ENCODE peak calls at places on chromosomes 6 and 20, in four cellular contexts. S, A, T and O are unnamed samples.

GRCh38 chr20:4563534-4563933 is 158.2 kb upstream of the PRND start:
- DNase-seq in S (no peak), A (peak; percentile 69), T (peak; percentile 65), O (peak; percentile 64)

GRCh38 chr6:51398793-51399192 is 580.1 kb downstream of the TFAP2B start:
- DNase-seq in S (no peak), A (no peak), T (no peak), O (peak; percentile 3)

GRCh38 chr6:110554966-110555460 is 78.6 kb upstream of the SLC22A16 start:
- DNase-seq in S (no peak), A (no peak), T (no peak), O (no peak)

GRCh38 chr20:4455301-4455701 is 266.4 kb upstream of the PRND start:
- DNase-seq in S (peak; percentile 15), A (no peak), T (no peak), O (no peak)

GRCh38 chr6:36834576-36835293 is 4.5 kb downstream of the CPNE5 start:
- DNase-seq in S (no peak), A (no peak), T (no peak), O (no peak)

GRCh38 chr6:24856954-24857670 is 58.4 kb upstream of the ARMH2 start:
- DNase-seq in S (no peak), A (no peak), T (no peak), O (no peak)

GRCh38 chr6:79841577-79842381 is 105.6 kb downstream of the ELOVL4 start:
- DNase-seq in S (no peak), A (no peak), T (no peak), O (peak; percentile 16)

GRCh38 chr6:88165087-88165876 is 865 bp downstream of the CNR1 start:
- DNase-seq in S (no peak), A (no peak), T (peak; percentile 17), O (no peak)

GRCh38 chr6:16510245-16510644 is 251.0 kb downstream of the ATXN1 start:
- DNase-seq in S (no peak), A (no peak), T (no peak), O (no peak)

GRCh38 chr6:161417712-161418457 is 144.0 kb upstream of the AGPAT4 start:
- DNase-seq in S (no peak), A (peak; percentile 45), T (no peak), O (no peak)

GRCh38 chr6:47479156-47479541 is 1.6 kb downstream of the CD2AP start:
- DNase-seq in S (no peak), A (no peak), T (no peak), O (no peak)

GRCh38 chr6:47481806-47482205 is 4.2 kb downstream of the CD2AP start:
- DNase-seq in S (no peak), A (no peak), T (no peak), O (no peak)

GRCh38 chr6:47478233-47479155 is 905 bp downstream of the CD2AP start:
- DNase-seq in S (no peak), A (peak; percentile 13), T (peak; percentile 63), O (no peak)

GRCh38 chr6:47477497-47478232 is at the start of gene CD2AP:
- DNase-seq in S (peak; percentile 80), A (peak; percentile 87), T (peak; percentile 82), O (peak; percentile 89)

DNA sequence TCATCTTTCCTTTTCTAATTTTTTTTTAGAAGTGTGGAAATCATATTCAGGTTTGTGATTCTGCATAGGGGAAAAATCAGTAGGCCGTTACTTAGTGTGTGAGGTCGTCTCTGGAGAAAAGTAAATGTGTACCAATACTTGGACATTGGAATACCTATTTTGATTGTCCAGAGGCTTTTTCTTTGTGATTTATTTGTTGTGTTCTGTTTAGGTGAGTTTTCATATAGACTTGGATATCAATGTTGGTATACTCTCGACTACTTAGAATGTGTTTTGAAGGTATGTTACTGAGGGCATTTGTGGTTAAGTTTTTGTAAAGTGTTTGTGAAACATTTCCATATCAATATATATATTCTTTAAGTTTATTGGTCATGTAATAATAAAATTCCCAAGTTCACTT is 2.3 kb downstream of the CD2AP start:
- DNase-seq in S (no peak), A (no peak), T (no peak), O (no peak)
- H3K4me3 ChIP-seq in S (peak overlapping the region; percentile 81), A (peak overlapping the region; percentile 82), T (peak overlapping the region; percentile 92), O (peak overlapping the region; percentile 89)

GRCh38 chr6:17640477-17640917 is 40.4 kb downstream of the FAM8A1 start:
- DNase-seq in S (no peak), A (peak; percentile 20), T (no peak), O (peak; percentile 75)
- TF ChIP-seq MAX in S (no peak), A (no peak), T (no peak), O (no peak)

GRCh38 chr20:35542990-35543389 is 1.1 kb downstream of the ERGIC3 start:
- DNase-seq in S (no peak), A (no peak), T (no peak), O (no peak)
- H3K4me3 ChIP-seq in S (peak overlapping the region; percentile 94), A (peak overlapping the region; percentile 99), T (no peak overlapping the region), O (peak overlapping the region; percentile 86)

DNA sequence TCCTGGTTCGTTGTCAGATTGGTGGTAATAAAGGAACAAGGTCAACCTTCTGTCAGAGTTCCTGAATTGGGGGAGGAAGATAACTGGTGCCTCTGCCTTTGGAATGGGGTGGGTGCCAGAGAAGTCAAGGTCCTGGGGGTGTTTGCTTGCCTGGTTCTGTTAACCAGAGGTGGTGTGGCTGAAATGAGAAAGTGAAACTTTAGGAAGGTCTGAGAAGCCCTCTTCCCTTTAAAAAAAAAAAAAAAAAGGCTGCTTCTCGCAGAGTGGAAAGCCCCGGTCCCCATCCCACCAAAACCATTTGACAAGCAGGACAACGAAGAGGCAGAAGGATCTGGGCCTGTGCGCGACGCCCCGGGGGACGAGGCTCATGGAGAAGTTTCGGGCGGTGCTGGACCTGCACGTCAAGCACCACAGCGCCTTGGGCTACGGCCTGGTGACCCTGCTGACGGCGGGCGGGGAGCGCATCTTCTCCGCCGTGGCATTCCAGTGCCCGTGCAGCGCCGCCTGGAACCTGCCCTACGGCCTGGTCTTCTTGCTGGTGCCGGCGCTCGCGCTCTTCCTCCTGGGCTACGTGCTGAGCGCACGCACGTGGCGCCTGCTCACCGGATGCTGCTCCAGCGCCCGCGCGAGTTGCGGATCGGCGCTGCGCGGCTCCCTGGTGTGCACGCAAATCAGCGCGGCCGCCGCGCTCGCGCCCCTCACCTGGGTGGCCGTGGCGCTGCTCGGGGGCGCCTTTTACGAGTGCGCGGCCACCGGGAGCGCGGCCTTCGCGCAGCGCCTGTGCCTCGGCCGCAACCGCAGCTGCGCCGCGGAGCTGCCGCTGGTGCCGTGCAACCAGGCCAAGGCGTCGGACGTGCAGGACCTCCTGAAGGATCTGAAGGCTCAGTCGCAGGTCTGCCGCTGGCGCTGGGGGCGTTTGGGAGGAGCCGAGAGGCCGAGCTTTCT is 660 bp downstream of the CALHM6 start:
- DNase-seq in S (no peak), A (no peak), T (peak; percentile 49), O (peak; percentile 45)
- TF ChIP-seq MAX in S (no peak), A (no peak), T (peak; percentile 72), O (no peak)

GRCh38 chr6:152185158-152185574 is 377.7 kb downstream of the ESR1 start:
- DNase-seq in S (no peak), A (no peak), T (no peak), O (no peak)
- H3K4me3 ChIP-seq in S (no peak overlapping the region), A (no peak overlapping the region), T (no peak overlapping the region), O (no peak overlapping the region)

GRCh38 chr20:64104667-64105451 is 2.5 kb downstream of the NPBWR2 start:
- DNase-seq in S (no peak), A (no peak), T (no peak), O (no peak)
- TF ChIP-seq MAX in S (no peak), A (no peak), T (no peak), O (no peak)

DNA sequence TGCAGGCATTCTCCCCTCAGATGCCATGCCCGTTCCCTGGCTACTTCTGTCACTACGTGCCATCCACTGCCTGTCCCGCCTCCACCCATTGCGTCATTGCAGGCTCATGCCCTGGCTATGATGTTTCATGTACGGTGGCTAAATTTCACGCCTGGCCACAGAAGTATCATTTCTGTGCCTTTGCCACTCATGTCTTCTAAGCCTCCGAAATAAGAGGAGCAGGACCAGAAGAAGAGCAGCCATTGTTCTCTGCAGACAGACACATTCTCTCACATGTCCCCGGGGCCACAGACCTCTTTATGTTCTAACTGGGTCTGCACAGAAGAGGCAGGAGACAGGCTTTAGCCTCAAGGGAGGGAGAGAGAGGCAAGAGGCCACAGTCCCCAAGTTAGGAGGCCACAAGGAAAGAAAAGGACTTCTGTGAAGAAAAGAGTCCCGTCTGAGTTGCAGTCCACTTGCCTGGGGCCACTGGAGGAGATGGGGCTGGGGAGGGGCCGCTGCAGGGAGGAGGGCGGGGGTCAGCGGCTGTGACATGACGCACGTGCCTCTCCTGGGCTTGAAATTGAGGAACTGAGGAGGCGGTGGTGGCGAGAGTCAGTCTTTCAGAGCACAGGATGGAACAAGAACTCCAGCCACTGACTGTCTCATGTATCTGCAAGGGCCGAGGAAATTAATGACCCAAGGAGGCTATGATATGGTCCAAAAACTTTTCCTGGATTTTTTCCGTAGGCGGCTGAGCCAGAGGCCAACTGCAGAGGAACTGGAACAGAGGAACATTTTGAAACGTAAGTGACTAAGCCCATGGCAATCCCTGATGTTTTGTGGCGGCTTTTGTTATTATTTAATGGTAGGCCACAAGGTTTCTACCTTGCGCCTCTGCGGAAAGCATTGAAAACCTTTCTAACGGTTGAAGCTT is 55.9 kb downstream of the TBC1D7 start:
- DNase-seq in S (no peak), A (no peak), T (no peak), O (peak; percentile 94)
- H3K4me3 ChIP-seq in S (no peak overlapping the region), A (no peak overlapping the region), T (no peak overlapping the region), O (peak overlapping the region; percentile 85)

GRCh38 chr6:34113532-34113931 is 32.4 kb downstream of the GRM4 start:
- DNase-seq in S (no peak), A (no peak), T (no peak), O (no peak)

GRCh38 chr6:34112102-34112501 is 33.8 kb downstream of the GRM4 start:
- DNase-seq in S (no peak), A (no peak), T (no peak), O (no peak)

GRCh38 chr6:34114695-34115395 is 31.0 kb downstream of the GRM4 start:
- DNase-seq in S (no peak), A (no peak), T (no peak), O (no peak)

GRCh38 chr6:34110610-34111009 is 35.3 kb downstream of the GRM4 start:
- DNase-seq in S (no peak), A (no peak), T (no peak), O (no peak)

DNA sequence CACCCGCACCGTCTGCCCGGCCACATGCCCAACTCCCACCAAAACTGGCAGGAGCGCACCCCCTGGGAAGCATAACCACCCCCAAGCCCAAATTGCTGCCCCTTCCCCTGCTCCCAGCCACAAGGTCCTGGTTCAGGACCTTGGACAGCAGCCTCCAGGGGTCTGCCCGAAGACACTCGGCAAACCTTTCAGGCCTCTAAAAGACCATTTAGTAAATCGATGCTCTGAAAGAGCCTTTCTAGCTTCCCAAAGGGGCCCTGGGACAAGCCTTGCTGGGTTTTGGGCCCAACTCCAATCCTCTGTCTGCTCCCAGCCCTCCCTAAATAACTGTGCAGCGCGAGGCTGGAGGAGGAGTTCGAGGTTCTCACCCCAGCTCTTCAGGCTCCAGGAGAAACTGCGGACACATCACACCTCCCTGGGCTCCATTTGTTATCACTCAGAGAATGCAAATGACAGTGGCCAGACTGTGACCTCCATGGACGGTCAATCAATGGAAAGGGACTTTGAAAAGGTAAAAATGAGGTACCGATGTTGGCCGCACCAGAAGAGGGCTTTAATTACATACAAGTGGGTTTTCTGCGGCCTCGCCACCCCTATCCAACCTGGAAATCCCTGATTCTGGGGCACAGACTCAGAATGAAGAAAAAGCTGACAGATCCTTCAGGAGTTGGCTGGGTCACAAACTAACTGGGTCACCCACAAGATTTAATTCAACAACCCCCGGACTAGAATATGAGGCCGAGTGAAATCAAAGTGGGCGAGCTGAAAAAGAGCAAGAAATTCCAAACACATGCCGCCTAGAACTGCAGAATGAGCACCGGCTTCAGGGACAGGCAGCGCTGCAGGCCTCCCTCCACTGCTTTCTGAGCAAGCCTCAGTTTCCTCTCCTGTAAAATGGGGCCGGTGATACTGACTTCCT is 30.2 kb downstream of the GRM4 start:
- DNase-seq in S (no peak), A (no peak), T (peak; percentile 7), O (peak; percentile 45)
- TF ChIP-seq MAX in S (no peak), A (no peak), T (no peak), O (no peak)